ENCODE peak calls at places on chromosome 7, in ten cellular contexts. O is left lung; B is body of pancreas; L is natural killer cell; R is lower lobe of right lung; N is gastroesophageal sphincter; K is naive thymus-derived CD8-positive, alpha-beta T cell; Y is RWPE2; J is left cardiac atrium; G is left colon. C is an unnamed sample.

GRCh38 chr7:7577888-7578287 is 11.2 kb downstream of the MIOS start:
- ATAC-seq in O (no peak), B (no peak), L (no peak), R (no peak), N (no peak), K (no peak), Y (no peak), J (no peak), G (no peak), C (no peak)

GRCh38 chr7:17097668-17098297 is 200.7 kb upstream of the AHR start:
- ATAC-seq in O (peak), B (peak), L (no peak), R (peak), N (no peak), K (no peak), Y (no peak), J (no peak), G (no peak), C (no peak)

GRCh38 chr7:151960449-151960848 is 4.2 kb downstream of the GALNTL5 start:
- ATAC-seq in O (no peak), B (no peak), L (no peak), R (no peak), N (no peak), K (no peak), Y (no peak), J (no peak), G (no peak), C (no peak)

GRCh38 chr7:55073051-55073511 is 54.3 kb downstream of the EGFR start:
- ATAC-seq in O (peak), B (no peak), L (no peak), R (peak), N (no peak), K (no peak), Y (peak), J (no peak), G (peak), C (peak)

GRCh38 chr7:131482800-131483199 is 73.6 kb downstream of the PODXL start:
- ATAC-seq in O (no peak), B (no peak), L (no peak), R (no peak), N (no peak), K (no peak), Y (no peak), J (no peak), G (no peak), C (no peak)

GRCh38 chr7:45015313-45015712 is 15.3 kb downstream of the CCM2 start:
- ATAC-seq in O (no peak), B (no peak), L (no peak), R (no peak), N (no peak), K (no peak), Y (no peak), J (no peak), G (no peak), C (no peak)

GRCh38 chr7:131094685-131095084 is 233.0 kb upstream of the MKLN1 start:
- ATAC-seq in O (no peak), B (no peak), L (peak), R (no peak), N (no peak), K (peak), Y (no peak), J (no peak), G (no peak), C (no peak)

GRCh38 chr7:130921391-130922180 is 187.6 kb upstream of the KLF14 start:
- ATAC-seq in O (peak), B (peak), L (no peak), R (peak), N (peak), K (no peak), Y (no peak), J (peak), G (peak), C (peak)

GRCh38 chr7:34136698-34137097 is 231.4 kb downstream of the BMPER start:
- ATAC-seq in O (no peak), B (no peak), L (no peak), R (no peak), N (no peak), K (no peak), Y (no peak), J (no peak), G (no peak), C (no peak)

GRCh38 chr7:128450409-128450808 is 5.3 kb upstream of the HILPDA start:
- ATAC-seq in O (no peak), B (no peak), L (no peak), R (no peak), N (no peak), K (no peak), Y (no peak), J (no peak), G (no peak), C (no peak)

GRCh38 chr7:31443457-31443856 is 70.4 kb upstream of the ITPRID1 start:
- ATAC-seq in O (peak), B (peak), L (no peak), R (peak), N (no peak), K (no peak), Y (peak), J (peak), G (peak), C (peak)

GRCh38 chr7:22720791-22721786 is 5.9 kb upstream of the IL6 start:
- ATAC-seq in O (no peak), B (no peak), L (no peak), R (no peak), N (no peak), K (no peak), Y (no peak), J (peak), G (no peak), C (no peak)

GRCh38 chr7:137958593-137959431 is 43.1 kb downstream of the CREB3L2 start:
- ATAC-seq in O (peak), B (peak), L (no peak), R (peak), N (no peak), K (no peak), Y (no peak), J (no peak), G (no peak), C (no peak)

GRCh38 chr7:90856317-90857072 is 260.4 kb downstream of the CDK14 start:
- ATAC-seq in O (no peak), B (no peak), L (no peak), R (no peak), N (no peak), K (no peak), Y (no peak), J (no peak), G (no peak), C (no peak)

GRCh38 chr7:31788891-31789680 is 102.1 kb downstream of the PPP1R17 start:
- ATAC-seq in O (no peak), B (no peak), L (no peak), R (no peak), N (no peak), K (no peak), Y (no peak), J (no peak), G (no peak), C (no peak)

GRCh38 chr7:70035509-70035908 is 437.2 kb downstream of the AUTS2 start:
- ATAC-seq in O (no peak), B (no peak), L (no peak), R (no peak), N (peak), K (no peak), Y (no peak), J (no peak), G (no peak), C (no peak)

GRCh38 chr7:19963695-19964094 is 190.3 kb upstream of the TMEM196 start:
- ATAC-seq in O (no peak), B (no peak), L (no peak), R (no peak), N (peak), K (no peak), Y (no peak), J (no peak), G (no peak), C (no peak)

GRCh38 chr7:111878788-111879187 is 316.5 kb upstream of the IMMP2L start:
- ATAC-seq in O (no peak), B (no peak), L (no peak), R (no peak), N (no peak), K (no peak), Y (no peak), J (no peak), G (no peak), C (no peak)

GRCh38 chr7:134450296-134451000 is 8.5 kb downstream of the AKR1B1 start:
- ATAC-seq in O (peak), B (no peak), L (no peak), R (no peak), N (peak), K (no peak), Y (no peak), J (no peak), G (peak), C (no peak)

GRCh38 chr7:50088463-50089129 is 4.5 kb downstream of the ZPBP start:
- ATAC-seq in O (no peak), B (no peak), L (no peak), R (no peak), N (no peak), K (no peak), Y (no peak), J (no peak), G (no peak), C (no peak)

GRCh38 chr7:74380720-74381119 is 73.0 kb upstream of the GTF2IRD1 start:
- ATAC-seq in O (no peak), B (peak), L (no peak), R (no peak), N (no peak), K (no peak), Y (no peak), J (peak), G (no peak), C (no peak)